ENCODE peak calls at places on chromosomes 12 and 14, in eight cellular contexts. One of them, this sample, is unnamed.

GRCh38 chr12:31456562-31456961 is 130.6 kb upstream of the SINHCAF start:
- DNase-seq in CD4-positive, alpha-beta T cell: no peak
- DNase-seq in NAMALWA: no peak
- DNase-seq in G401: no peak
- DNase-seq in stimulated activated CD4-positive, alpha-beta T cell treated with anti-CD3 and anti-CD28 coated beads, Interleukin-4, amount 100 ng/mL, for 4 hours: no peak
- DNase-seq in immature natural killer cell: no peak
- DNase-seq in cardiac fibroblast: no peak
- DNase-seq in HFFc6: no peak
- DNase-seq in this sample: no peak

GRCh38 chr12:65649126-65649525 is 175.2 kb upstream of the HMGA2 start:
- DNase-seq in CD4-positive, alpha-beta T cell: no peak
- DNase-seq in NAMALWA: no peak
- DNase-seq in G401: no peak
- DNase-seq in stimulated activated CD4-positive, alpha-beta T cell treated with anti-CD3 and anti-CD28 coated beads, Interleukin-4, amount 100 ng/mL, for 4 hours: no peak
- DNase-seq in immature natural killer cell: no peak
- DNase-seq in cardiac fibroblast: peak; percentile 100
- DNase-seq in HFFc6: peak; percentile 98
- DNase-seq in this sample: no peak

GRCh38 chr14:77141592-77142288 is at the start of gene ZDHHC22:
- DNase-seq in CD4-positive, alpha-beta T cell: no peak
- DNase-seq in NAMALWA: no peak
- DNase-seq in G401: peak; percentile 57
- DNase-seq in stimulated activated CD4-positive, alpha-beta T cell treated with anti-CD3 and anti-CD28 coated beads, Interleukin-4, amount 100 ng/mL, for 4 hours: no peak
- DNase-seq in immature natural killer cell: no peak
- DNase-seq in cardiac fibroblast: no peak
- DNase-seq in HFFc6: no peak
- DNase-seq in this sample: no peak

GRCh38 chr12:13350381-13350780 is 153.9 kb downstream of the EMP1 start:
- DNase-seq in CD4-positive, alpha-beta T cell: no peak
- DNase-seq in NAMALWA: no peak
- DNase-seq in G401: no peak
- DNase-seq in stimulated activated CD4-positive, alpha-beta T cell treated with anti-CD3 and anti-CD28 coated beads, Interleukin-4, amount 100 ng/mL, for 4 hours: no peak
- DNase-seq in immature natural killer cell: no peak
- DNase-seq in cardiac fibroblast: no peak
- DNase-seq in HFFc6: no peak
- DNase-seq in this sample: no peak

GRCh38 chr14:36797634-36798033 is 136.0 kb downstream of the PAX9 start:
- DNase-seq in CD4-positive, alpha-beta T cell: no peak
- DNase-seq in NAMALWA: no peak
- DNase-seq in G401: no peak
- DNase-seq in stimulated activated CD4-positive, alpha-beta T cell treated with anti-CD3 and anti-CD28 coated beads, Interleukin-4, amount 100 ng/mL, for 4 hours: no peak
- DNase-seq in immature natural killer cell: no peak
- DNase-seq in cardiac fibroblast: no peak
- DNase-seq in HFFc6: no peak
- DNase-seq in this sample: no peak

GRCh38 chr14:68199465-68200145 is 380.0 kb downstream of the RAD51B start:
- DNase-seq in CD4-positive, alpha-beta T cell: no peak
- DNase-seq in NAMALWA: no peak
- DNase-seq in G401: no peak
- DNase-seq in stimulated activated CD4-positive, alpha-beta T cell treated with anti-CD3 and anti-CD28 coated beads, Interleukin-4, amount 100 ng/mL, for 4 hours: no peak
- DNase-seq in immature natural killer cell: no peak
- DNase-seq in cardiac fibroblast: peak; percentile 85
- DNase-seq in HFFc6: no peak
- DNase-seq in this sample: no peak

GRCh38 chr14:103801459-103801858 is 45.9 kb downstream of the PPP1R13B start:
- DNase-seq in CD4-positive, alpha-beta T cell: no peak
- DNase-seq in NAMALWA: no peak
- DNase-seq in G401: no peak
- DNase-seq in stimulated activated CD4-positive, alpha-beta T cell treated with anti-CD3 and anti-CD28 coated beads, Interleukin-4, amount 100 ng/mL, for 4 hours: no peak
- DNase-seq in immature natural killer cell: no peak
- DNase-seq in cardiac fibroblast: peak; percentile 84
- DNase-seq in HFFc6: peak; percentile 83
- DNase-seq in this sample: no peak

GRCh38 chr12:47356129-47356622 is 276.4 kb upstream of the AMIGO2 start:
- DNase-seq in CD4-positive, alpha-beta T cell: no peak
- DNase-seq in NAMALWA: peak; percentile 79
- DNase-seq in G401: no peak
- DNase-seq in stimulated activated CD4-positive, alpha-beta T cell treated with anti-CD3 and anti-CD28 coated beads, Interleukin-4, amount 100 ng/mL, for 4 hours: no peak
- DNase-seq in immature natural killer cell: no peak
- DNase-seq in cardiac fibroblast: peak; percentile 27
- DNase-seq in HFFc6: no peak
- DNase-seq in this sample: no peak

GRCh38 chr14:51776102-51776894 is 84.1 kb upstream of the GNG2 start:
- DNase-seq in CD4-positive, alpha-beta T cell: peak; percentile 11
- DNase-seq in NAMALWA: peak; percentile 49
- DNase-seq in G401: peak; percentile 61
- DNase-seq in stimulated activated CD4-positive, alpha-beta T cell treated with anti-CD3 and anti-CD28 coated beads, Interleukin-4, amount 100 ng/mL, for 4 hours: peak; percentile 14
- DNase-seq in immature natural killer cell: peak; percentile 19
- DNase-seq in cardiac fibroblast: peak; percentile 87
- DNase-seq in HFFc6: peak; percentile 48
- DNase-seq in this sample: no peak

GRCh38 chr14:23364164-23364571 is 804 bp downstream of the EFS start:
- DNase-seq in CD4-positive, alpha-beta T cell: no peak
- DNase-seq in NAMALWA: no peak
- DNase-seq in G401: peak; percentile 57
- DNase-seq in stimulated activated CD4-positive, alpha-beta T cell treated with anti-CD3 and anti-CD28 coated beads, Interleukin-4, amount 100 ng/mL, for 4 hours: no peak
- DNase-seq in immature natural killer cell: no peak
- DNase-seq in cardiac fibroblast: no peak
- DNase-seq in HFFc6: peak; percentile 4
- DNase-seq in this sample: no peak

GRCh38 chr12:113262710-113263109 is 41.4 kb downstream of the TPCN1 start:
- DNase-seq in CD4-positive, alpha-beta T cell: no peak
- DNase-seq in NAMALWA: no peak
- DNase-seq in G401: no peak
- DNase-seq in stimulated activated CD4-positive, alpha-beta T cell treated with anti-CD3 and anti-CD28 coated beads, Interleukin-4, amount 100 ng/mL, for 4 hours: no peak
- DNase-seq in immature natural killer cell: no peak
- DNase-seq in cardiac fibroblast: no peak
- DNase-seq in HFFc6: no peak
- DNase-seq in this sample: no peak

GRCh38 chr14:99726538-99727095 is 42.5 kb downstream of the CYP46A1 start:
- DNase-seq in CD4-positive, alpha-beta T cell: no peak
- DNase-seq in NAMALWA: no peak
- DNase-seq in G401: no peak
- DNase-seq in stimulated activated CD4-positive, alpha-beta T cell treated with anti-CD3 and anti-CD28 coated beads, Interleukin-4, amount 100 ng/mL, for 4 hours: no peak
- DNase-seq in immature natural killer cell: no peak
- DNase-seq in cardiac fibroblast: no peak
- DNase-seq in HFFc6: no peak
- DNase-seq in this sample: peak; percentile 8

GRCh38 chr12:120115692-120116442 is 686 bp downstream of the RAB35 start:
- DNase-seq in CD4-positive, alpha-beta T cell: no peak
- DNase-seq in NAMALWA: peak; percentile 67
- DNase-seq in G401: no peak
- DNase-seq in stimulated activated CD4-positive, alpha-beta T cell treated with anti-CD3 and anti-CD28 coated beads, Interleukin-4, amount 100 ng/mL, for 4 hours: no peak
- DNase-seq in immature natural killer cell: no peak
- DNase-seq in cardiac fibroblast: peak; percentile 55
- DNase-seq in HFFc6: peak; percentile 28
- DNase-seq in this sample: no peak